ENCODE peak calls at places on chromosomes 3 and 15, in four cellular contexts. One of them, this sample, is unnamed.

GRCh38 chr3:79187441-79187840 is 580.4 kb downstream of the ROBO1 start:
- DNase-seq in T-cell: no peak
- DNase-seq in fibroblast of pulmonary artery: no peak
- DNase-seq in NCI-H460: no peak
- DNase-seq in this sample: no peak

GRCh38 chr3:76943671-76944070 is 96.2 kb upstream of the ROBO2 start:
- DNase-seq in T-cell: no peak
- DNase-seq in fibroblast of pulmonary artery: no peak
- DNase-seq in NCI-H460: no peak
- DNase-seq in this sample: no peak

GRCh38 chr3:127690106-127690505 is 17.4 kb downstream of the ABTB1 start:
- DNase-seq in fibroblast of pulmonary artery: peak; percentile 66
- DNase-seq in NCI-H460: no peak
- DNase-seq in T-cell: no peak
- DNase-seq in this sample: peak; percentile 82

GRCh38 chr3:44342191-44342790 is 3.7 kb downstream of the TCAIM start:
- DNase-seq in T-cell: no peak
- DNase-seq in NCI-H460: no peak
- DNase-seq in fibroblast of pulmonary artery: peak; percentile 79
- DNase-seq in this sample: peak; percentile 86

GRCh38 chr15:63372018-63372705 is 9.5 kb downstream of the CA12 start:
- DNase-seq in T-cell: no peak
- DNase-seq in NCI-H460: peak; percentile 30
- DNase-seq in fibroblast of pulmonary artery: peak; percentile 98
- DNase-seq in this sample: peak; percentile 99

GRCh38 chr15:89377842-89378698 is 43.4 kb upstream of the POLG start:
- DNase-seq in fibroblast of pulmonary artery: no peak
- DNase-seq in T-cell: no peak
- DNase-seq in NCI-H460: no peak
- DNase-seq in this sample: no peak

GRCh38 chr3:7977245-7978103 is 524.1 kb upstream of the LMCD1 start:
- DNase-seq in fibroblast of pulmonary artery: peak; percentile 50
- DNase-seq in NCI-H460: no peak
- DNase-seq in T-cell: no peak
- DNase-seq in this sample: peak; percentile 26

GRCh38 chr3:4358273-4358672 is 55.1 kb downstream of the SETMAR start:
- DNase-seq in NCI-H460: no peak
- DNase-seq in fibroblast of pulmonary artery: no peak
- DNase-seq in T-cell: no peak
- DNase-seq in this sample: peak; percentile 19

GRCh38 chr15:96160269-96160668 is 170.2 kb upstream of the NR2F2 start:
- DNase-seq in fibroblast of pulmonary artery: peak; percentile 61
- DNase-seq in NCI-H460: no peak
- DNase-seq in T-cell: no peak
- DNase-seq in this sample: peak; percentile 32

GRCh38 chr3:50971487-50971924 is 296.8 kb downstream of the DOCK3 start:
- DNase-seq in T-cell: peak; percentile 54
- DNase-seq in NCI-H460: peak; percentile 30
- DNase-seq in fibroblast of pulmonary artery: peak; percentile 56
- DNase-seq in this sample: peak; percentile 62

GRCh38 chr3:55191911-55192787 is 264.3 kb upstream of the LRTM1 start:
- DNase-seq in NCI-H460: no peak
- DNase-seq in fibroblast of pulmonary artery: peak; percentile 83
- DNase-seq in T-cell: no peak
- DNase-seq in this sample: peak; percentile 95